ENCODE peak calls at places on chromosome 16, in nine cellular contexts. E is Peyer's patch; O is heart right ventricle; Q is tibial artery; T is cardiac muscle cell; L is SK-N-SH; Z is effector memory CD4-positive, alpha-beta T cell; U is naive thymus-derived CD4-positive, alpha-beta T cell; S is MM.1S. P is an unnamed sample. For H3K4me1, the result is how much of the 10 kb centered on the place peaks cover.

GRCh38 chr16:51151951-51152663 is 1.0 kb upstream of the SALL1 start:
- DNase-seq in E (no peak), O (peak), Q (peak), T (peak), L (peak), Z (no peak), U (no peak), S (no peak), P (no peak)

GRCh38 chr16:30659507-30660423 is 1.5 kb downstream of the FBRS start:
- DNase-seq in E (peak), O (peak), Q (no peak), T (no peak), L (peak), Z (peak), U (peak), S (peak), P (no peak)

GRCh38 chr16:19238386-19238785 is 47.1 kb upstream of the CLEC19A start:
- DNase-seq in E (no peak), O (no peak), Q (no peak), T (no peak), L (no peak), Z (no peak), U (no peak), S (no peak), P (no peak)

GRCh38 chr16:51839697-51840462 is 688.8 kb upstream of the SALL1 start:
- DNase-seq in E (no peak), O (no peak), Q (no peak), T (no peak), L (no peak), Z (no peak), U (no peak), S (no peak), P (no peak)

GRCh38 chr16:77679901-77680300 is 42.4 kb upstream of the NUDT7 start:
- DNase-seq in E (no peak), O (no peak), Q (no peak), T (no peak), L (no peak), Z (no peak), U (no peak), S (no peak), P (no peak)

GRCh38 chr16:10971560-10971961 is 27.2 kb downstream of the CLEC16A start:
- DNase-seq in E (peak), O (no peak), Q (peak), T (peak), L (peak), Z (peak), U (no peak), S (peak), P (no peak)

GRCh38 chr16:68332411-68333121 is 21.7 kb downstream of the PRMT7 start:
- DNase-seq in E (no peak), O (no peak), Q (no peak), T (peak), L (peak), Z (no peak), U (no peak), S (peak), P (no peak)

GRCh38 chr16:73060948-73061495 is 13.1 kb upstream of the ZFHX3 start:
- DNase-seq in E (no peak), O (no peak), Q (no peak), T (no peak), L (no peak), Z (no peak), U (no peak), S (no peak), P (no peak)

GRCh38 chr16:88804552-88805339 is 1.2 kb downstream of the CDT1 start:
- DNase-seq in E (no peak), O (no peak), Q (peak), T (no peak), L (peak), Z (no peak), U (no peak), S (peak), P (no peak)

GRCh38 chr16:31052131-31052530 is 18.8 kb downstream of the STX4 start:
- DNase-seq in E (no peak), O (no peak), Q (no peak), T (peak), L (no peak), Z (no peak), U (no peak), S (no peak), P (no peak)

GRCh38 chr16:17273142-17273561 is 197.6 kb downstream of the XYLT1 start:
- DNase-seq in E (no peak), O (no peak), Q (no peak), T (peak), L (no peak), Z (no peak), U (no peak), S (no peak), P (no peak)

GRCh38 chr16:86059253-86060171 is 160.6 kb downstream of the IRF8 start:
- DNase-seq in E (no peak), O (peak), Q (no peak), T (peak), L (no peak), Z (no peak), U (no peak), S (no peak), P (no peak)

GRCh38 chr16:87498324-87499188 is 5.7 kb upstream of the ZCCHC14 start:
- DNase-seq in E (no peak), O (no peak), Q (no peak), T (no peak), L (no peak), Z (no peak), U (no peak), S (no peak), P (no peak)

GRCh38 chr16:48361012-48361411 is 24.2 kb downstream of the SIAH1 start:
- DNase-seq in E (no peak), O (no peak), Q (no peak), T (no peak), L (no peak), Z (no peak), U (no peak), S (no peak), P (no peak)

GRCh38 chr16:16005725-16006124 is 56.3 kb downstream of the ABCC1 start:
- DNase-seq in E (no peak), O (no peak), Q (no peak), T (no peak), L (no peak), Z (no peak), U (no peak), S (no peak), P (no peak)

GRCh38 chr16:85137323-85138072 is 25.2 kb upstream of the CIBAR2 start:
- DNase-seq in E (peak), O (peak), Q (peak), T (peak), L (peak), Z (no peak), U (no peak), S (no peak), P (no peak)

GRCh38 chr16:57028086-57028485 is 38.7 kb downstream of the NLRC5 start:
- DNase-seq in E (no peak), O (no peak), Q (no peak), T (no peak), L (no peak), Z (no peak), U (no peak), S (peak), P (no peak)

GRCh38 chr16:49332589-49333267 is 40.9 kb upstream of the C16orf78 start:
- DNase-seq in E (no peak), O (no peak), Q (no peak), T (no peak), L (no peak), Z (no peak), U (no peak), S (no peak), P (no peak)

GRCh38 chr16:48971571-48972071 is 310.0 kb downstream of the CBLN1 start:
- DNase-seq in E (no peak), O (no peak), Q (no peak), T (no peak), L (no peak), Z (no peak), U (no peak), S (no peak), P (no peak)

GRCh38 chr16:79651363-79651762 is 50.8 kb upstream of the MAF start:
- DNase-seq in E (no peak), O (peak), Q (peak), T (peak), L (no peak), Z (no peak), U (no peak), S (no peak), P (no peak)

GRCh38 chr16:27285676-27286196 is 17.2 kb upstream of the NSMCE1 start:
- DNase-seq in E (no peak), O (no peak), Q (no peak), T (peak), L (no peak), Z (no peak), U (no peak), S (no peak), P (no peak)

GRCh38 chr16:64864232-64864803 is 257.5 kb downstream of the CDH11 start:
- DNase-seq in E (no peak), O (no peak), Q (no peak), T (peak), L (no peak), Z (no peak), U (no peak), S (no peak), P (no peak)

GRCh38 chr16:27859020-27859419 is 204.5 kb downstream of the GSG1L start:
- DNase-seq in E (no peak), O (no peak), Q (no peak), T (no peak), L (no peak), Z (no peak), U (no peak), S (no peak), P (no peak)

GRCh38 chr16:55811811-55812210 is 21.1 kb downstream of the CES1 start:
- DNase-seq in E (no peak), O (no peak), Q (no peak), T (no peak), L (no peak), Z (no peak), U (no peak), S (no peak), P (no peak)

GRCh38 chr16:56615353-56615752 is 7.0 kb downstream of the MT2A start:
- DNase-seq in E (no peak), O (no peak), Q (no peak), T (peak), L (no peak), Z (no peak), U (no peak), S (no peak), P (no peak)

GRCh38 chr16:16092925-16093624 is 130.2 kb downstream of the ABCC6 start:
- DNase-seq in E (no peak), O (no peak), Q (no peak), T (peak), L (no peak), Z (no peak), U (no peak), S (no peak), P (no peak)

GRCh38 chr16:86733526-86734254 is 155.3 kb downstream of the FOXL1 start:
- DNase-seq in E (no peak), O (no peak), Q (no peak), T (no peak), L (no peak), Z (no peak), U (no peak), S (no peak), P (no peak)

GRCh38 chr16:52123063-52123839 is 423.7 kb downstream of the TOX3 start:
- DNase-seq in E (no peak), O (no peak), Q (no peak), T (no peak), L (no peak), Z (no peak), U (no peak), S (no peak), P (no peak)

GRCh38 chr16:85221081-85221809 is 109.0 kb upstream of the CIBAR2 start:
- DNase-seq in E (no peak), O (no peak), Q (no peak), T (no peak), L (peak), Z (no peak), U (no peak), S (no peak), P (no peak)

GRCh38 chr16:68272501-68273209 is 8.3 kb downstream of the SLC7A6 start:
- DNase-seq in E (peak), O (no peak), Q (no peak), T (no peak), L (no peak), Z (peak), U (peak), S (peak), P (no peak)

GRCh38 chr16:49345829-49346228 is 27.8 kb upstream of the C16orf78 start:
- DNase-seq in E (no peak), O (no peak), Q (no peak), T (peak), L (no peak), Z (no peak), U (no peak), S (peak), P (no peak)

GRCh38 chr16:15996432-15997109 is 47.2 kb downstream of the ABCC1 start:
- DNase-seq in E (no peak), O (peak), Q (peak), T (peak), L (peak), Z (no peak), U (no peak), S (no peak), P (no peak)

GRCh38 chr16:84864266-84864955 is 44.6 kb downstream of the CRISPLD2 start:
- DNase-seq in E (no peak), O (no peak), Q (no peak), T (no peak), L (no peak), Z (no peak), U (no peak), S (no peak), P (no peak)

GRCh38 chr16:66842765-66843164 is 1.4 kb upstream of the CA7 start:
- DNase-seq in E (no peak), O (no peak), Q (no peak), T (no peak), L (peak), Z (no peak), U (no peak), S (no peak), P (no peak)
- H3K4me1 ChIP-seq in E (under half), O (under half), Q (under half), T (under half), L (under half), Z (under half), U (under half), S (under half), P (under half)

DNA sequence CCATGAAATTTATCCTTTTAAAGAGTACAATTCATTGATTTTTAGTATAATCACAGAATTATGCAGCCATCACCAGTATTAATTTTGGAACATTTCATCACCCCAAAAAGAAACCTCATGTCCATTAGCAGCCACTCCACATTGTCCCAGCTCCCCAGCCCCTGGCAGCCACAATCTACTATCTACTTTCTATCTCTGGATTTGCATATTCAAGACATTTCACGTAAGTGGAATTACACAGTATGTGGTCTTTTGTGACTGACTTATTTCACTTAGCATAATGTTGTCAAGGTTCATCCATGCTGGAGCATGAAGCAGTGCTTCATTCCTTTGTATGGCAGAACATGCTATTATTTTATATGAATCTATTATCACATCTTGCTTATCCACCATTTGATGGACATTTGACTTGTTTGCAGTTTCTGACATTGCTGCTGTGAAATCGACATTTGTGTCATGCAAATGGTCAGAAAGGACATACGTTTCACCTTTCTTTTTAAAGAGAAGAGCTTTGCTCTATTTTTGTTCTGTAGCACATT is 10.7 kb downstream of the METTL9 start:
- DNase-seq in E (no peak), O (no peak), Q (no peak), T (no peak), L (no peak), Z (no peak), U (no peak), S (no peak), P (no peak)
- H3K27ac ChIP-seq in E (no peak), O (no peak), Q (no peak), T (no peak), L (no peak), Z (no peak), U (no peak), S (no peak), P (no peak)

GRCh38 chr16:83037884-83038283 is 411.1 kb downstream of the CDH13 start:
- DNase-seq in E (no peak), O (no peak), Q (no peak), T (no peak), L (no peak), Z (no peak), U (no peak), S (no peak), P (no peak)

GRCh38 chr16:83044589-83044988 is 417.8 kb downstream of the CDH13 start:
- DNase-seq in E (no peak), O (no peak), Q (no peak), T (no peak), L (no peak), Z (no peak), U (no peak), S (no peak), P (no peak)

GRCh38 chr16:83045790-83046189 is 419.0 kb downstream of the CDH13 start:
- DNase-seq in E (no peak), O (no peak), Q (no peak), T (no peak), L (no peak), Z (no peak), U (no peak), S (no peak), P (no peak)

GRCh38 chr16:83037102-83037501 is 410.3 kb downstream of the CDH13 start:
- DNase-seq in E (no peak), O (no peak), Q (no peak), T (peak), L (no peak), Z (no peak), U (no peak), S (no peak), P (no peak)

DNA sequence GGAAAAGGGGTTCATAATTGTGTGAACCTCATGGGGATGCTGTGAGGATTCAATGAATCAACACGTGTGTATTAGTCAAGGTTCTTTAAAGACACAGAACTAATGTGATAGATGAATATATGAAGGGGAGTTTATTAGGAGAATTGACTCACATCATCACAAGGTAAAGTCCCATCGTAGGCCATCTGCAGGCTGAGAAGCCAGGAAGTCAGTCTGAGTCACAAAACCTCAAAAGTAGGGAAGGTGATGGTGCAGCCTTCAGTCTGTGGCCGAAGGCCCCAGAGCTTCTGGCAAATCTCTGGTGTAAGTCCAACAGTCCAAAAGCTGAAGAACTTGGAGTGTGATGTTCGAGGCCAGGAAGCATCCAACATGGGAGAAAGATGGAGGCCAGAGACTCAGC is 413.4 kb downstream of the CDH13 start:
- DNase-seq in E (no peak), O (no peak), Q (no peak), T (no peak), L (no peak), Z (no peak), U (no peak), S (no peak), P (no peak)
- H3K4me1 ChIP-seq in E (under half), O (under half), Q (under half), T (under half), L (under half), Z (under half), U (under half), S (under half), P (under half)

GRCh38 chr16:2015117-2015946 is 4.3 kb upstream of the NPW start:
- DNase-seq in E (no peak), O (no peak), Q (no peak), T (peak), L (no peak), Z (no peak), U (no peak), S (peak), P (no peak)

GRCh38 chr16:2019500-2019899 is at the start of gene NPW:
- DNase-seq in E (no peak), O (no peak), Q (no peak), T (no peak), L (peak), Z (no peak), U (no peak), S (no peak), P (no peak)

GRCh38 chr16:2013527-2013926 is 3.9 kb upstream of the ZNF598 start:
- DNase-seq in E (no peak), O (no peak), Q (no peak), T (no peak), L (no peak), Z (no peak), U (no peak), S (no peak), P (no peak)

GRCh38 chr16:2016407-2016922 is 3.1 kb upstream of the NPW start:
- DNase-seq in E (no peak), O (peak), Q (no peak), T (no peak), L (peak), Z (no peak), U (no peak), S (peak), P (no peak)

GRCh38 chr16:2015947-2016208 is 3.7 kb upstream of the NPW start:
- DNase-seq in E (no peak), O (no peak), Q (no peak), T (no peak), L (no peak), Z (no peak), U (no peak), S (no peak), P (no peak)
- H3K27ac ChIP-seq in E (no peak), O (no peak), Q (no peak), T (no peak), L (no peak), Z (no peak), U (no peak), S (no peak), P (peak)

P was measured in esophagus squamous epithelium.